ENCODE peak calls at places on chromosome 17, in five cellular contexts. I, F, M, P and W are unnamed samples. For H3K4me1, the result is how much of the 10 kb centered on the place peaks cover.

GRCh38 chr17:12085076-12085949 is 64.6 kb downstream of the MAP2K4 start:
- DNase-seq in P (no peak), F (no peak), I (no peak), M (no peak), W (no peak)

GRCh38 chr17:71085238-71086033 is 916.1 kb downstream of the KCNJ2 start:
- DNase-seq in F (no peak), P (peak), M (peak), I (peak), W (peak)

GRCh38 chr17:2547176-2547575 is 35.5 kb upstream of the METTL16 start:
- DNase-seq in M (no peak), F (peak), P (no peak), I (peak), W (no peak)

GRCh38 chr17:74332763-74333220 is 6.8 kb downstream of the KIF19 start:
- DNase-seq in M (peak), I (no peak), P (no peak), F (no peak), W (peak)

GRCh38 chr17:30333503-30334240 is at the start of gene TMIGD1:
- DNase-seq in M (no peak), P (no peak), F (no peak), I (no peak), W (no peak)

GRCh38 chr17:74768069-74768762 is 7.9 kb downstream of the NAT9 start:
- DNase-seq in P (no peak), M (no peak), I (peak), F (peak), W (no peak)

GRCh38 chr17:8226536-8227237 is 16.3 kb upstream of the AURKB start:
- DNase-seq in F (peak), M (peak), P (peak), I (peak), W (no peak)

GRCh38 chr17:18182190-18182977 is 1.2 kb upstream of the ALKBH5 start:
- DNase-seq in P (no peak), I (no peak), F (peak), M (peak), W (no peak)

GRCh38 chr17:38705523-38705802 is 390 bp downstream of the MLLT6 start:
- DNase-seq in M (no peak), F (peak), P (no peak), I (peak), W (peak)

GRCh38 chr17:73401911-73402310 is 90.1 kb upstream of the CDC42EP4 start:
- DNase-seq in P (no peak), F (no peak), M (peak), I (peak), W (no peak)

GRCh38 chr17:36938566-36939058 is 1.3 kb downstream of the LHX1 start:
- DNase-seq in I (no peak), F (no peak), M (peak), P (no peak), W (no peak)

GRCh38 chr17:73911726-73912359 is 267.6 kb upstream of the SDK2 start:
- DNase-seq in I (no peak), P (no peak), M (no peak), F (no peak), W (no peak)

GRCh38 chr17:35519442-35519841 is 18.0 kb downstream of the SLFN12L start:
- DNase-seq in P (no peak), I (no peak), F (no peak), M (no peak), W (no peak)

GRCh38 chr17:11005940-11006339 is 168.1 kb upstream of the PIRT start:
- DNase-seq in I (no peak), P (no peak), M (no peak), F (no peak), W (no peak)

GRCh38 chr17:43360739-43361498 is 37.9 kb upstream of the ARL4D start:
- DNase-seq in I (peak), M (peak), F (no peak), P (no peak), W (peak)

GRCh38 chr17:27256225-27257030 is 37.5 kb upstream of the WSB1 start:
- DNase-seq in P (no peak), I (no peak), F (peak), M (no peak), W (no peak)

GRCh38 chr17:80219777-80220708 is at the start of the genes SGSH and SLC26A11:
- DNase-seq in M (peak), P (peak), I (peak), F (peak), W (peak)

GRCh38 chr17:45430738-45431530 is 1.7 kb downstream of the ARHGAP27 start:
- DNase-seq in I (no peak), F (peak), M (peak), P (no peak), W (peak)
- TF ChIP-seq EZH2phosphoT487 in I (no peak), F (no peak), M (peak), P (no peak), W (no peak)

DNA sequence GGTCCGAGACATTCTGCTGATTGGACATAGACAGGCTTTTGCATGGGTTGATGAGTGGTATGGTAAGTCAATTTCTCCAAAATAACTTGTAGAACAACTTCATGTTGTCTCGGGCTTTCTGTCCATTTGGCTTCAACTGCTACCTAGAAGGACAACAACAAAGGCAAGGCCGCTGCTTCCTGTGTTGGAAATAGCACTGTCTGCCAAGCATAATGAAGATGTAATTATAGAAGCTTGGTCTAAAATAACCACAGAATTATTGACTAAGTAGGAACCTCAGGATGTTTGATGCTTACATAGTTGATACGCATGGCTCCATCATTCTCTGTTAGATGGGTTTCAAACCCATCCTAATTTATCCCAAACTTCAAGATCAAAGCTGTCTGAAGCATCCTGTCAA is 42.3 kb upstream of the NOL11 start:
- DNase-seq in I (no peak), M (no peak), P (no peak), F (no peak), W (no peak)
- H3K4me1 ChIP-seq in I (under half), M (under half), P (under half), F (under half), W (under half)

DNA sequence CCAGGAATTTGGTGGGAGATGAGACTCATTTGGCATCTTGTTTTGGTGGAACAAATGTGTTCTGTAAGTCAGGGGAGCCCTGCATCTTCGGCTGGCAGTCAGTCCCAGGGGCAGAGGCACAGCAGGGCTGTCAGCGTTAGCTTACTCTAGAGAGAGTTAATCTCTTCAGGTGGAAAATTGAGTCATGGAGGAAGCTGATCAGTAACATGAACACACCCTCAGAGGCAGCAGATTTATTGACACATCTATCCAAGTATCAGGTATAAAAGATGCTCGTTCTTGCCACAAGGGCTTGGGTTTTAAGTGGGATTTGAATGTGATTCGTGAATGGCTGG is 55.2 kb downstream of the EPN2 start:
- DNase-seq in F (no peak), M (no peak), P (no peak), I (no peak), W (no peak)
- H3K4me2 ChIP-seq in F (no peak), M (no peak), P (no peak), I (no peak), W (no peak)

GRCh38 chr17:41404024-41404651 is 6.7 kb upstream of the KRT31 start:
- DNase-seq in P (peak), M (no peak), F (peak), I (no peak), W (no peak)
- TF ChIP-seq EZH2phosphoT487 in P (no peak), M (no peak), F (peak), I (no peak), W (no peak)

DNA sequence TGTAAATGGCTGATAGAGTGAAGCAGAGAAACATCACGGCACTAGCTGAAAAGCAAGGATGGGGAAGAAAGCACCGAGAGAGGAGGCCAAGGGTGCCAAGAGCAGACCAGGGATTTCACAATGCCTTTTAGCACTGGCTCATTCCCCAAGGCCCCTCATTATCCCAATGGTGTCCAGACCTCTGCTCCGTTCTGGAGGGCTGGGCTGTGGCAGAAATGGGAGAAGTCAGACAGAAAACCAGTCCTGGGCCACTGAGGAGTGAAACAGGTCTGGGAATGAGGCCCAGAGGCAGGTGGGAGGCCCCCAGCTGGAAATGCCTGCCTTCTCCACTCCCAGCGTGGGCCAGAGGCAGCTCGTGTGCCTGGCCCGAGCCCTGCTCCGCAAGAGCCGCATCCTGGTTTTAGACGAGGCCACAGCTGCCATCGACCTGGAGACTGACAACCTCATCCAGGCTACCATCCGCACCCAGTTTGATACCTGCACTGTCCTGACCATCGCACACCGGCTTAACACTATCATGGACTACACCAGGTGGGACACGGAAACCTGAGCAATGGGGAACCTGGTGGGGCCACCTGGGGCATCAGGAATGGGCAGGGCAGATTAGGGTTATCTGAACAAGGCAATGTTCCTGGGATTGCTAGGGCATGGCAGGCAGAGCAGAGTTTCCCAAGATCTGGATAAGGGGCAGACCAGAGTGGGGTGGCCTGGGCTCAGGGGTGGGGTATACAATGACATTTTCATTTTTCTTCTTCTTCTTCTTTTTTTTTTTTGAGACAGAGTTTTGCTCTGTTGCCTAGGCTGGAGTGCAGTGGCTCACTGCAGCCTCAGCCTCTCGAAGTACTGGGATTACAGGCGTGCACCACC is 20.3 kb downstream of the ANKRD40 start:
- DNase-seq in I (peak), P (no peak), M (peak), F (peak), W (no peak)
- H3K4me1 ChIP-seq in I (under half), P (half or more), M (under half), F (under half), W (under half)

GRCh38 chr17:55634702-55635101 is 88.0 kb downstream of the TMEM100 start:
- DNase-seq in I (no peak), P (no peak), F (no peak), M (no peak), W (no peak)
- H3K4me2 ChIP-seq in I (no peak), P (no peak), F (peak), M (no peak), W (no peak)

GRCh38 chr17:7056386-7056785 is 12.5 kb upstream of the SLC16A11 start:
- DNase-seq in I (no peak), M (no peak), P (no peak), F (peak), W (no peak)

GRCh38 chr17:7064248-7064647 is 15.8 kb downstream of the CLEC10A start:
- DNase-seq in F (peak), I (peak), M (no peak), P (no peak), W (no peak)

GRCh38 chr17:7058831-7059447 is 15.0 kb upstream of the SLC16A11 start:
- DNase-seq in I (no peak), P (no peak), M (no peak), F (peak), W (no peak)

GRCh38 chr17:7063518-7064094 is 16.4 kb downstream of the CLEC10A start:
- DNase-seq in M (no peak), P (no peak), F (peak), I (no peak), W (no peak)

DNA sequence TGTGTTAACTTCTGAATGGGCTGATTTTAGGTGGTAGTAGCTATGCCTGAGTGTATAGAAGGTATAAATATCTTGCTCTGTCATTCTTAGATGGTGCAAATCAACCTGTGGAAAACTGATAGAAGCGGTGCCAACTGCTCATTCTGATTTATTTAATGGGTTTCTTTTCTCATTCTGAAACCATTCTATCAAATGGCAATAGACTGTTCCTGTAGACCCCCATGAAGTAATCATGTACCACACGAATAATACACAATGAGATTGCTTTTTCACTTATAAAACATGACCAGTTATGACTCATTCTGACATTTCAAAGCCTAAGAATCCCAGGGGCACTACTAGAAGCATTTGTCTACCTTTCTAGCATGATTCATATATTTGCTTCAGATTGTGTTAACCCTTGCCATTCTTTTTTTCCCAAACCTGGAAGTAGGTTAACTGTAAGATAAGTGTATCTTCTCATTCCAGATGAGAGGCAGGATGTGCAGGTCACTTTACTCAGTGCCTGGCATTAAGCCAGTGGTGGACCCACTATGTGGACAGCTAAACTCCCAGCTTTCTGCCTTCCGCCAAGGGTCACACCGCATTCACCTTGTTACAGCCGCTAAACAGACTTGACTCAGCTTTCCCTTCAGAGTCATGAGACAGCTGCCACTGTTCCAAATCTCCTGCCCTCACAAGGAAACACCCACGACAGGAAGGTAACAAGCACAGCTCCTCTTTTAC is 16.4 kb upstream of the SLC16A11 start:
- DNase-seq in I (no peak), F (peak), M (no peak), P (peak), W (no peak)
- TF ChIP-seq EZH2phosphoT487 in I (no peak), F (no peak), M (no peak), P (no peak), W (no peak)

GRCh38 chr17:40100669-40101366 is 429 bp upstream of the NR1D1 start:
- DNase-seq in F (peak), I (peak), M (peak), P (peak), W (peak)

GRCh38 chr17:40101367-40102210 is 1.2 kb upstream of the NR1D1 start:
- DNase-seq in P (no peak), F (no peak), I (no peak), M (no peak), W (no peak)

GRCh38 chr17:40099627-40100418 is 566 bp downstream of the NR1D1 start:
- DNase-seq in I (no peak), P (no peak), F (peak), M (no peak), W (no peak)

GRCh38 chr17:40098846-40099626 is 1.4 kb downstream of the NR1D1 start:
- DNase-seq in F (peak), P (peak), M (peak), I (peak), W (peak)

GRCh38 chr17:40100419-40100668 is at the start of gene NR1D1:
- DNase-seq in I (no peak), M (no peak), F (no peak), P (no peak), W (no peak)
- H3K4me1 ChIP-seq in I (under half), M (under half), F (under half), P (under half), W (half or more)

DNA sequence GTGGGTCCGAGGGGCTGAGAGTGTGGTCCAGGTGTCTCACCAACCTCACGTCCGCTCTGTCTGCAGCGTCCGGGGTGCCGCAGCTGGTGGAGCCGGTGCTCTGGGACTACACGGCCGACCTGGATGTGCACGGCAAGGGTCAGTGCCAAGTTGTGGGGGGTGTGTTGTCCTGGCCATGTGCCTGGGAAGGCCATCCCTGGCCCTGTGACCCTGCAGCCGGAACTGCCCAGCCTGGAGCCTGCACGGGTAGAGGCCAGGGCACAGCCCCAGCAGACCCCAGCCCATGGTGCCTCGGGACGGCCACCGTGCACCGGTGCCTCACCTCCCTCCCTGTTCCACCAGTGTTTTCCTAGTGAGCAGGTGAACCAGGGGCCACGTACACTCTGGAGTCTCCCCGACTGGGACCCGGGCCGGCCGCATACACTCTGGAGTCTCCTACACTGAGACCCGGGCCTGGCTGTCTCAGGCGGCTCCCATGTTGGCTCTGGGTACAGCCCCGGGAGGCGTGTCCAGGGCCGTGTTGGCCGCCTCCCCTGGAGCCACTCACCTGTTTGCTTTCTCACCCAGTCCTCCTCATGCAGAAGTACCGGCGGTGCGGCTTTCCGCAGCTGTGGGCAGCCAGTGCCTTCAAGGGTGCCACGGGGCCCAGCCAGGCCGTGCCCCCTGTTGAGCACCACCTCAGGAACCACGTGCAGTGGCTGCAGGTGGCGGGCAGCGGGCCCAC is 13.8 kb downstream of the CYBC1 start:
- DNase-seq in M (no peak), F (no peak), I (peak), P (no peak), W (no peak)
- H3K4me2 ChIP-seq in M (no peak), F (no peak), I (no peak), P (no peak), W (no peak)